ENCODE peak calls at places on chromosomes 5 and 9, in nine cellular contexts. V is upper lobe of left lung; M is CD4-positive, alpha-beta T cell; J is psoas muscle; Q is lower lobe of right lung; T is activated naive CD4-positive, alpha-beta T cell treated with anti-CD3 and anti-CD28 coated beads, Interleukin-2, amount 50 U/mL, for 72 hours; Y is foreskin keratinocyte; B is lung; X is T-helper 17 cell. O is an unnamed sample.

GRCh38 chr5:91212336-91213092 is 170.6 kb downstream of the ARRDC3 start:
- ATAC-seq in Q (peak), X (no peak), M (no peak), V (no peak), J (peak), B (peak), T (no peak), Y (peak), O (peak)

GRCh38 chr9:98977246-98977681 is 33.6 kb downstream of the COL15A1 start:
- ATAC-seq in Y (no peak), V (no peak), X (no peak), Q (no peak), M (no peak), T (no peak), J (peak), B (no peak), O (no peak)

GRCh38 chr9:107361816-107362215 is 78.7 kb downstream of the RAD23B start:
- ATAC-seq in M (no peak), X (no peak), V (no peak), Q (no peak), T (no peak), B (no peak), Y (peak), J (no peak), O (no peak)

GRCh38 chr9:130444565-130445221 is at the start of gene ASS1:
- ATAC-seq in Q (peak), T (peak), B (peak), Y (peak), X (peak), M (peak), V (peak), J (peak), O (peak)

GRCh38 chr9:7185612-7186011 is 427.8 kb downstream of the KDM4C start:
- ATAC-seq in M (no peak), Y (peak), B (no peak), V (no peak), T (no peak), Q (no peak), X (no peak), J (no peak), O (peak)

GRCh38 chr5:138653502-138653901 is 78.3 kb upstream of the HSPA9 start:
- ATAC-seq in T (no peak), Q (no peak), Y (no peak), J (no peak), B (no peak), V (no peak), X (no peak), M (no peak), O (peak)

GRCh38 chr9:15333376-15333881 is 26.4 kb upstream of the TTC39B start:
- ATAC-seq in V (no peak), Y (no peak), J (no peak), X (no peak), M (no peak), B (no peak), T (no peak), Q (no peak), O (no peak)

GRCh38 chr5:58246521-58246944 is 213.4 kb downstream of the PLK2 start:
- ATAC-seq in X (no peak), J (no peak), B (no peak), V (no peak), Q (no peak), Y (no peak), T (no peak), M (no peak), O (no peak)

GRCh38 chr9:90502134-90502533 is 140.5 kb downstream of the DIRAS2 start:
- ATAC-seq in Q (no peak), Y (no peak), B (no peak), V (no peak), M (no peak), T (no peak), J (no peak), X (no peak), O (no peak)

GRCh38 chr5:175815126-175815913 is 56.1 kb upstream of the CPLX2 start:
- ATAC-seq in T (no peak), Q (no peak), X (no peak), Y (no peak), V (no peak), B (no peak), J (no peak), M (no peak), O (no peak)

GRCh38 chr5:67234671-67235176 is 38.1 kb upstream of the CD180 start:
- ATAC-seq in V (no peak), Y (no peak), X (no peak), M (no peak), B (peak), Q (peak), J (peak), T (no peak), O (peak)

GRCh38 chr9:132210472-132211145 is 48.8 kb downstream of the NTNG2 start:
- ATAC-seq in T (peak), Q (no peak), Y (peak), X (no peak), B (no peak), V (no peak), J (no peak), M (no peak), O (peak)

GRCh38 chr9:68427216-68427994 is 71.0 kb downstream of the PGM5 start:
- ATAC-seq in Y (no peak), B (no peak), V (no peak), X (no peak), Q (no peak), M (no peak), T (no peak), J (no peak), O (no peak)

GRCh38 chr5:122937914-122938313 is 92.5 kb downstream of the SNX24 start:
- ATAC-seq in X (no peak), T (no peak), J (peak), V (peak), Q (peak), Y (peak), B (no peak), M (no peak), O (peak)

GRCh38 chr9:36625006-36625600 is 52.4 kb downstream of the MELK start:
- ATAC-seq in Y (peak), X (no peak), B (peak), T (peak), M (no peak), Q (peak), J (peak), V (peak), O (peak)

GRCh38 chr5:142015781-142016533 is 3.1 kb upstream of the GNPDA1 start:
- ATAC-seq in B (peak), J (no peak), T (peak), X (peak), Q (peak), M (peak), Y (peak), V (no peak), O (peak)

GRCh38 chr5:41416336-41416735 is 94.1 kb downstream of the PLCXD3 start:
- ATAC-seq in M (no peak), B (no peak), Y (no peak), X (no peak), Q (no peak), J (no peak), V (no peak), T (no peak), O (no peak)

GRCh38 chr9:116452227-116452626 is 234.9 kb upstream of the TRIM32 start:
- ATAC-seq in T (no peak), M (no peak), X (no peak), Y (no peak), J (no peak), Q (no peak), B (no peak), V (no peak), O (no peak)

GRCh38 chr5:40141418-40141817 is 538.3 kb upstream of the PTGER4 start:
- ATAC-seq in M (no peak), V (no peak), Y (no peak), Q (no peak), X (no peak), J (no peak), B (no peak), T (no peak), O (no peak)

GRCh38 chr5:115847290-115847689 is 5.6 kb downstream of the AP3S1 start:
- ATAC-seq in T (no peak), Q (no peak), X (no peak), B (no peak), J (no peak), M (no peak), Y (peak), V (no peak), O (peak)

GRCh38 chr5:63217422-63217821 is 638.8 kb downstream of the LRRC70 start:
- ATAC-seq in T (no peak), M (no peak), Q (no peak), J (no peak), Y (no peak), X (no peak), V (no peak), B (no peak), O (no peak)

GRCh38 chr5:172943906-172944305 is 15.3 kb upstream of the RPL26L1 start:
- ATAC-seq in Q (no peak), B (no peak), J (no peak), M (no peak), X (no peak), V (no peak), T (no peak), Y (no peak), O (no peak)

GRCh38 chr9:5920860-5921328 is 30.2 kb downstream of the MLANA start:
- ATAC-seq in T (peak), Y (no peak), J (no peak), M (no peak), Q (no peak), B (no peak), X (no peak), V (no peak), O (no peak)

GRCh38 chr9:684950-685340 is 156.6 kb upstream of the DMRT1 start:
- ATAC-seq in Y (peak), V (no peak), B (no peak), X (no peak), T (no peak), Q (no peak), M (no peak), J (no peak), O (peak)

O was measured in esophagus mucosa.